ENCODE peak calls at places on chromosomes 6 and 20, in four cellular contexts. N is IMR-90, R is prostate gland, X is AG09309. Y is an unnamed sample.

GRCh38 chr20:47885909-47886453 is 100.7 kb upstream of the SULF2 start:
- DNase-seq in N (no peak), R (no peak), X (no peak), Y (no peak)

GRCh38 chr6:68901044-68901443 is 266.0 kb downstream of the ADGRB3 start:
- DNase-seq in N (no peak), R (no peak), X (no peak), Y (no peak)

GRCh38 chr6:49541210-49541724 is 9.2 kb upstream of the C6orf141 start:
- DNase-seq in N (peak), R (no peak), X (peak), Y (peak)

GRCh38 chr6:48664850-48665249 is 553.9 kb upstream of the PTCHD4 start:
- DNase-seq in N (peak), R (no peak), X (peak), Y (peak)

GRCh38 chr6:18509871-18510643 is 122.9 kb downstream of the RNF144B start:
- DNase-seq in N (no peak), R (no peak), X (peak), Y (no peak)

GRCh38 chr20:36091561-36092423 is 62.7 kb upstream of the EPB41L1 start:
- DNase-seq in N (no peak), R (no peak), X (no peak), Y (no peak)

GRCh38 chr6:130615816-130616215 is 211.4 kb upstream of the SMLR1 start:
- DNase-seq in N (no peak), R (no peak), X (no peak), Y (no peak)

GRCh38 chr6:79544299-79544927 is 7.2 kb upstream of the LCA5 start:
- DNase-seq in N (peak), R (no peak), X (no peak), Y (no peak)

GRCh38 chr6:330948-331347 is 38.7 kb downstream of the DUSP22 start:
- DNase-seq in N (no peak), R (no peak), X (no peak), Y (no peak)

GRCh38 chr20:43925215-43925614 is 10.6 kb downstream of the TOX2 start:
- DNase-seq in N (no peak), R (no peak), X (no peak), Y (no peak)

GRCh38 chr6:18308070-18308735 is 43.9 kb upstream of the DEK start:
- DNase-seq in N (peak), R (no peak), X (peak), Y (no peak)

GRCh38 chr20:15909995-15910394 is 663.3 kb downstream of the KIF16B start:
- DNase-seq in N (no peak), R (no peak), X (no peak), Y (no peak)

GRCh38 chr6:33744001-33744848 is 2.5 kb downstream of the IP6K3 start:
- DNase-seq in N (peak), R (peak), X (peak), Y (peak)

GRCh38 chr20:53900380-53900999 is 169.9 kb downstream of the BCAS1 start:
- DNase-seq in N (peak), R (no peak), X (no peak), Y (no peak)

GRCh38 chr6:47651505-47651944 is 46.9 kb upstream of the ADGRF4 start:
- DNase-seq in N (peak), R (no peak), X (no peak), Y (no peak)

GRCh38 chr6:52562915-52563314 is 13.9 kb downstream of the TRAM2 start:
- DNase-seq in N (no peak), R (no peak), X (no peak), Y (no peak)

GRCh38 chr6:11322252-11322885 is 89.9 kb upstream of the NEDD9 start:
- DNase-seq in N (no peak), R (no peak), X (no peak), Y (no peak)

GRCh38 chr20:61168605-61169004 is 83.5 kb upstream of the CDH4 start:
- DNase-seq in N (no peak), R (no peak), X (no peak), Y (no peak)

GRCh38 chr6:56643379-56644089 is 845 bp upstream of the DST start:
- DNase-seq in N (no peak), R (no peak), X (no peak), Y (no peak)

GRCh38 chr6:96836579-96837137 is 619 bp downstream of the GPR63 start:
- DNase-seq in N (peak), R (peak), X (no peak), Y (no peak)

GRCh38 chr20:18986895-18987580 is 173.5 kb downstream of the SCP2D1 start:
- DNase-seq in N (no peak), R (no peak), X (no peak), Y (no peak)

GRCh38 chr6:70312165-70312564 is 9.3 kb upstream of the COL9A1 start:
- DNase-seq in N (peak), R (no peak), X (peak), Y (peak)

GRCh38 chr20:62371588-62372041 is 4.5 kb upstream of the LAMA5 start:
- DNase-seq in N (no peak), R (no peak), X (no peak), Y (no peak)

GRCh38 chr6:30101939-30102700 is 10.8 kb downstream of the TRIM31 start:
- DNase-seq in N (peak), R (peak), X (peak), Y (peak)

GRCh38 chr20:41011551-41012067 is 17.0 kb upstream of the TOP1 start:
- DNase-seq in N (no peak), R (no peak), X (no peak), Y (no peak)

GRCh38 chr6:49342410-49342809 is 120.6 kb downstream of the MMUT start:
- DNase-seq in N (no peak), R (no peak), X (no peak), Y (no peak)

GRCh38 chr20:19967441-19967840 is 49.7 kb upstream of the NAA20 start:
- DNase-seq in N (no peak), R (no peak), X (no peak), Y (no peak)

GRCh38 chr6:40532349-40533028 is 54.7 kb downstream of the LRFN2 start:
- DNase-seq in N (no peak), R (no peak), X (no peak), Y (no peak)

GRCh38 chr6:40444307-40444706 is 142.9 kb downstream of the LRFN2 start:
- DNase-seq in N (no peak), R (no peak), X (no peak), Y (no peak)

GRCh38 chr20:23820493-23820892 is 6.0 kb downstream of the CST2 start:
- DNase-seq in N (peak), R (no peak), X (no peak), Y (no peak)

GRCh38 chr20:51931321-51931720 is 129.0 kb upstream of the SALL4 start:
- DNase-seq in N (no peak), R (no peak), X (no peak), Y (no peak)

GRCh38 chr6:46510656-46511055 is 19.4 kb upstream of the RCAN2 start:
- DNase-seq in N (no peak), R (no peak), X (peak), Y (no peak)

GRCh38 chr6:84172080-84172479 is 55.4 kb downstream of the CEP162 start:
- DNase-seq in N (no peak), R (no peak), X (no peak), Y (no peak)

GRCh38 chr20:52031206-52031573 is 160.4 kb downstream of the ZFP64 start:
- DNase-seq in N (peak), R (no peak), X (peak), Y (no peak)

DNA sequence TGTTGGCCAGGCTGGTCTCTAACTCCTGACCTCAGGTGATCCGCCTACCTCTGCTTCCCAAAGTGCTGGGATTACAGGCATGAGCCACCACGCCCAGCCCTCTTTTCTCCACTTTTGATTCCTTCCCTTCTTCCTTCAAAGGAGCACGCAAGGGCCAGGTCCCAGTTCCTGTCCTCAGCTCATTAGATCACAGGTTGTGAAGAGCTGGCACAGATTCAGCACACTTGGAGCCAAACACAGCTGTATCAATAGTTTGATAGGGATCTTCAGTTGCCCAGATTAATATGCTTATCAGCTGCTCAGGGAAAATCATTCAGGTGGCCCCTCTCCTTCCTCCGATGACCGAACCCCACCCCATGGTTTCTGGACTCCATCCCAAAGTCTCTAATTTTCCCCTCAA is 14.4 kb upstream of the SLC22A23 start:
- DNase-seq in N (no peak), R (no peak), X (no peak), Y (no peak)
- H3K4me3 ChIP-seq in N (no peak), R (no peak), X (no peak), Y (no peak)

GRCh38 chr6:133244502-133244901 is 3.3 kb downstream of the EYA4 start:
- DNase-seq in N (no peak), R (no peak), X (no peak), Y (no peak)
- H3K4me3 ChIP-seq in N (no peak), R (no peak), X (no peak), Y (no peak)

GRCh38 chr6:24908555-24908954 is 27.2 kb downstream of the RIPOR2 start:
- DNase-seq in N (peak), R (no peak), X (peak), Y (no peak)
- H3K4me3 ChIP-seq in N (no peak), R (no peak), X (peak), Y (peak)

GRCh38 chr6:159788276-159788675 is 1.1 kb downstream of the TCP1 start:
- DNase-seq in N (no peak), R (no peak), X (no peak), Y (no peak)
- H3K4me3 ChIP-seq in N (peak), R (peak), X (peak), Y (peak)

GRCh38 chr6:135325624-135326424 is 144.7 kb downstream of the MYB start:
- DNase-seq in N (no peak), R (no peak), X (no peak), Y (no peak)
- H3K4me3 ChIP-seq in N (no peak), R (no peak), X (no peak), Y (no peak)

GRCh38 chr6:22145823-22146379 is 150.9 kb downstream of the PRL start:
- DNase-seq in N (peak), R (no peak), X (peak), Y (peak)
- H3K4me3 ChIP-seq in N (no peak), R (no peak), X (peak), Y (no peak)

GRCh38 chr20:49635829-49636228 is 67.9 kb upstream of the PTGIS start:
- DNase-seq in N (no peak), R (no peak), X (no peak), Y (no peak)
- H3K4me3 ChIP-seq in N (no peak), R (no peak), X (no peak), Y (no peak)

Y was measured in HFF-Myc.